ENCODE peak calls at places on chromosomes 13 and 19, in five cellular contexts. N is thoracic aorta, L is brain microvascular endothelial cell, T is AG04450, Q is mammary epithelial cell. V is an unnamed sample.

GRCh38 chr13:94660695-94661324 is 51.5 kb downstream of the SOX21 start:
- DNase-seq in N (no peak), L (peak), T (no peak), Q (no peak), V (no peak)

GRCh38 chr13:36965767-36966166 is 33.4 kb downstream of the ALG5 start:
- DNase-seq in N (no peak), L (peak), T (peak), Q (peak), V (peak)

GRCh38 chr19:3633559-3633988 is 7.0 kb upstream of the CACTIN start:
- DNase-seq in N (no peak), L (no peak), T (no peak), Q (no peak), V (no peak)

GRCh38 chr19:33818426-33818825 is 21.8 kb downstream of the KCTD15 start:
- DNase-seq in N (no peak), L (no peak), T (no peak), Q (no peak), V (no peak)

GRCh38 chr19:58555920-58556632 is 1.2 kb upstream of the CHMP2A start:
- DNase-seq in N (no peak), L (no peak), T (no peak), Q (no peak), V (no peak)

GRCh38 chr13:32428581-32429072 is 697 bp upstream of the N4BP2L1 start:
- DNase-seq in N (no peak), L (no peak), T (no peak), Q (no peak), V (no peak)

GRCh38 chr19:16293133-16294085 is 31.2 kb upstream of the KLF2 start:
- DNase-seq in N (peak), L (peak), T (peak), Q (no peak), V (peak)

GRCh38 chr13:52455677-52456041 is 381 bp downstream of the CKAP2 start:
- DNase-seq in N (peak), L (peak), T (peak), Q (peak), V (peak)

GRCh38 chr19:50255115-50255514 is 51.7 kb downstream of the MYH14 start:
- DNase-seq in N (no peak), L (no peak), T (no peak), Q (no peak), V (no peak)

GRCh38 chr19:11423164-11423803 is 4.2 kb upstream of the RGL3 start:
- DNase-seq in N (no peak), L (no peak), T (no peak), Q (no peak), V (no peak)

GRCh38 chr13:94707400-94708021 is 4.8 kb downstream of the SOX21 start:
- DNase-seq in N (no peak), L (no peak), T (no peak), Q (no peak), V (no peak)

GRCh38 chr13:36294061-36294460 is 3.6 kb downstream of the CCDC169 start:
- DNase-seq in N (no peak), L (no peak), T (no peak), Q (no peak), V (no peak)

GRCh38 chr13:88908896-88909535 is 1237.8 kb downstream of the SLITRK5 start:
- DNase-seq in N (no peak), L (no peak), T (no peak), Q (peak), V (no peak)

GRCh38 chr13:41513600-41513999 is 56.2 kb downstream of the RGCC start:
- DNase-seq in N (no peak), L (no peak), T (no peak), Q (no peak), V (no peak)

GRCh38 chr13:37144661-37145060 is 39.2 kb upstream of the CSNK1A1L start:
- DNase-seq in N (no peak), L (peak), T (no peak), Q (no peak), V (no peak)

GRCh38 chr13:110653851-110654250 is 38.5 kb downstream of the NAXD start:
- DNase-seq in N (no peak), L (no peak), T (no peak), Q (no peak), V (no peak)

GRCh38 chr19:2081873-2082810 is 14.0 kb downstream of the MOB3A start:
- DNase-seq in N (no peak), L (no peak), T (no peak), Q (no peak), V (no peak)

GRCh38 chr13:22000191-22000590 is 329.3 kb downstream of the FGF9 start:
- DNase-seq in N (no peak), L (no peak), T (no peak), Q (no peak), V (no peak)

GRCh38 chr19:49390131-49390977 is 2.3 kb downstream of the KASH5 start:
- DNase-seq in N (no peak), L (no peak), T (no peak), Q (no peak), V (no peak)

GRCh38 chr13:97199451-97199850 is 22.7 kb upstream of the MBNL2 start:
- DNase-seq in N (no peak), L (no peak), T (no peak), Q (no peak), V (no peak)

GRCh38 chr19:33252971-33253370 is 27.3 kb upstream of the SLC7A10 start:
- DNase-seq in N (no peak), L (no peak), T (no peak), Q (no peak), V (no peak)

GRCh38 chr19:46979103-46979769 is 40.4 kb upstream of the NPAS1 start:
- DNase-seq in N (no peak), L (no peak), T (no peak), Q (no peak), V (no peak)

GRCh38 chr13:97757807-97758206 is 195.7 kb upstream of the IPO5 start:
- DNase-seq in N (no peak), L (peak), T (no peak), Q (no peak), V (no peak)

GRCh38 chr19:18636969-18637629 is at the start of gene KLHL26:
- DNase-seq in N (no peak), L (no peak), T (no peak), Q (no peak), V (no peak)

GRCh38 chr19:14407889-14408640 is 11.1 kb downstream of the DDX39A start:
- DNase-seq in N (no peak), L (no peak), T (no peak), Q (no peak), V (no peak)

GRCh38 chr19:14405758-14406644 is 13.1 kb downstream of the DDX39A start:
- DNase-seq in N (no peak), L (peak), T (no peak), Q (peak), V (peak)

GRCh38 chr19:14408641-14409120 is 10.5 kb downstream of the DDX39A start:
- DNase-seq in N (no peak), L (no peak), T (no peak), Q (no peak), V (no peak)

GRCh38 chr19:14405380-14405757 is 13.8 kb downstream of the DDX39A start:
- DNase-seq in N (no peak), L (no peak), T (no peak), Q (no peak), V (no peak)

DNA sequence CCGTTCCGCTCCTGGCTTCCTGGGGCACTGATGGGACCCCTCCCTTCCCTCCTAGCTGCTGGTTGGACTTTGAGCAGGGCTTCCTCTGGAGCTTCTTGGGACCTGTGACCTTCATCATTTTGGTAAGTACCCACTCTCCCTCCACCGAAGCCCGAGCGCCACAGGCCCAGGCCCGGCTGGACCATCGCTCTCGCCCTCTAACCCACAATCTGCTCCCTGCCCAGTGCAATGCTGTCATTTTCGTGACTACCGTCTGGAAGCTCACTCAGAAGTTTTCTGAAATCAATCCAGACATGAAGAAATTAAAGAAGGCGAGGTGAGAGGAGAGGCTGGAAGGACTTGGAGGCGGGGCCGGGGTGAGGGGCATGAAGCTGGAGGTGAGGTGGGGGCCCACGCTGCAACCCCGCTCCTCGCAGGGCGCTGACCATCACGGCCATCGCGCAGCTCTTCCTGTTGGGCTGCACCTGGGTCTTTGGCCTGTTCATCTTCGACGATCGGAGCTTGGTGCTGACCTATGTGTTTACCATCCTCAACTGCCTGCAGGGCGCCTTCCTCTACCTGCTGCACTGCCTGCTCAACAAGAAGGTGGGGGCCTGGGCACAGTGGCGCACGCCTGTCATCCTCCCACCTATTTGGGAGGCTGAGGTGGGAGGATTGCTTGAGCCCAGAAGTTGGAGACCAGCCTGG is 12.4 kb downstream of the DDX39A start:
- DNase-seq in N (no peak), L (no peak), T (no peak), Q (no peak), V (no peak)
- TF ChIP-seq CTCF in N (no peak), L (no peak), T (no peak), Q (no peak), V (no peak)

GRCh38 chr13:77016888-77017623 is 9.9 kb downstream of the FBXL3 start:
- DNase-seq in N (no peak), L (no peak), T (no peak), Q (no peak), V (no peak)
- TF ChIP-seq CTCF in N (no peak), L (no peak), T (no peak), Q (no peak), V (no peak)

GRCh38 chr13:39612023-39612637 is 9.1 kb upstream of the LHFPL6 start:
- DNase-seq in N (peak), L (peak), T (peak), Q (peak), V (no peak)
- TF ChIP-seq CTCF in N (peak), L (peak), T (peak), Q (peak), V (peak)

GRCh38 chr13:23748109-23748508 is 141.1 kb downstream of the MIPEP start:
- DNase-seq in N (no peak), L (no peak), T (no peak), Q (no peak), V (no peak)

GRCh38 chr13:23741879-23742510 is 147.2 kb downstream of the MIPEP start:
- DNase-seq in N (no peak), L (no peak), T (no peak), Q (no peak), V (no peak)

GRCh38 chr13:23743717-23744116 is 145.5 kb downstream of the MIPEP start:
- DNase-seq in N (no peak), L (no peak), T (no peak), Q (no peak), V (no peak)

GRCh38 chr13:23743269-23743668 is 145.9 kb downstream of the MIPEP start:
- DNase-seq in N (no peak), L (no peak), T (no peak), Q (peak), V (no peak)

GRCh38 chr13:23744315-23744714 is 144.9 kb downstream of the MIPEP start:
- DNase-seq in N (no peak), L (no peak), T (no peak), Q (peak), V (no peak)
- TF ChIP-seq CTCF in N (no peak), L (no peak), T (no peak), Q (no peak), V (no peak)

DNA sequence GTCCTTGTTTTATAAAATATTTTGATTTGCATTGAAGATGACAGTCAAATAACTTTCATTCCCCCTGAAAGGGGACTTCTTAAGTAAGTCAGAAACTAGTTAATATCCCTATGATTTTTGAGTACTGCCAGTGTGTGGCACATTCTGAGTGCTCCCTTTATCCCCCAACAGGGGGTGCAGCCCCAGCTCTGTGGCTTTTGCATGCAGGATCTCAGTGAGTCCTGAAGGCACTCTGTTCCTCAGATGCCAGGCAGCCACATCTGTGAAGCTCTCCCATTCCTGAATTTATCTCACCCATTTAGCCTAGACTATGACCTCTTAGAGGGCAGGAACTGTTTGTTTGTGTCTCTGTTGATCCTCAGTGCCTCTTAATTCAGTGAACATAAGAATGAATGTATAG is 123.1 kb downstream of the CDK8 start:
- DNase-seq in N (no peak), L (peak), T (no peak), Q (peak), V (no peak)
- TF ChIP-seq CTCF in N (peak), L (peak), T (peak), Q (peak), V (peak)

DNA sequence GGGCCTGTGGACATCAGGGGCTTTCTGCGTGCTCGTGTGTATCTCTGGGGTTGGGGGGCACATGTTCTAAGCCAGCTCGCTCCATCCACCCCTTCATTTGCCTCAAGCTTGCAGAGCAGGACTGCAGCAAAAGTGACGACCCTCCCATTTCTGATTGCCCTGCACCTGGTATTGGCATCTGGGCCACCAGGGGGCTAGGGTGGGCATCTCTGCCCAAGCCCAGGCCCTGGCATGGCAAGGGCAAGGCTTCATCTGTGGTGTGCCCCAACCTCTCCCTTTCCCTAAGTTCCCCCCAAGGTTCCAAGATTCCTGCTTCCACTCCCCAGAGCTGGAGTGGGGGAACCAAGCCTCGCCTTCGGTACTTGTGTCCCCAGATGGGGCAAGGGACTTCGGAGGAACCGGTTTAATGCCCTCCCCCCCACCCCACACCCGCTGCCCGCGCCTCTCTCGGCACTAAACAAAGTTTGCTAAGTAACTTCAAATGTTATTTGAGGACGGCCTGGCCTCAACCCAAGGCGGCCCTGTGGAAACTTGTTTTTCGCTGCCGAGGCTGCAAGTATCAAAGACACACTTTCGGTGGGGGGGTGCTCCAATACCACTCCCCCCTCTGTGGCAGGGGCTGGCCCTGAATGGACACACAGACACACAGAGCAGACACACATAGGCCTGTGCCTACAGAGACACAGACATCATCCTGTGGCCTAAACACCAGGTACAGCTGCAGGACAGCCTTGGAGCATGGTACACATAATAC is 12.2 kb downstream of the NFIX start:
- DNase-seq in N (no peak), L (no peak), T (no peak), Q (peak), V (no peak)
- TF ChIP-seq CTCF in N (no peak), L (peak), T (peak), Q (no peak), V (no peak)

GRCh38 chr19:8491574-8491973 is 10.9 kb downstream of the PRAM1 start:
- DNase-seq in N (no peak), L (no peak), T (no peak), Q (no peak), V (no peak)
- TF ChIP-seq CTCF in N (no peak), L (no peak), T (peak), Q (no peak), V (no peak)

V was measured in AG09319.